ENCODE peak calls at places on chromosomes 2 and 18, in six cellular contexts. R is astrocyte of the spinal cord, Y is neural crest cell, J is body of pancreas, A is ovary, S is heart right ventricle. G is an unnamed sample.

GRCh38 chr18:31206787-31207381 is 44.2 kb upstream of the DSC1 start:
- DNase-seq in R (peak), J (peak), A (no peak), S (peak), Y (peak), G (peak)

GRCh38 chr2:97716695-97717617 is 3.6 kb downstream of the ZAP70 start:
- DNase-seq in R (no peak), S (no peak), Y (no peak), J (no peak), A (no peak), G (no peak)

GRCh38 chr2:75729861-75730260 is 19.1 kb upstream of the GCFC2 start:
- DNase-seq in Y (no peak), R (peak), A (no peak), S (no peak), J (no peak), G (peak)

GRCh38 chr2:40371525-40372277 is 80.2 kb downstream of the SLC8A1 start:
- DNase-seq in S (no peak), J (no peak), Y (no peak), A (no peak), R (peak), G (no peak)

GRCh38 chr2:235149736-235150135 is 197.9 kb downstream of the SH3BP4 start:
- DNase-seq in J (no peak), Y (no peak), R (no peak), A (no peak), S (no peak), G (no peak)

GRCh38 chr2:235770909-235771820 is 277.3 kb downstream of the AGAP1 start:
- DNase-seq in S (no peak), Y (no peak), A (no peak), R (no peak), J (no peak), G (no peak)

GRCh38 chr2:43790118-43790517 is 16.3 kb downstream of the DYNC2LI1 start:
- DNase-seq in Y (no peak), S (no peak), A (no peak), J (no peak), R (no peak), G (no peak)

GRCh38 chr2:199977984-199978415 is 22.6 kb downstream of the MAIP1 start:
- DNase-seq in R (peak), Y (no peak), A (no peak), J (no peak), S (no peak), G (peak)

GRCh38 chr2:231263118-231263831 is 64.8 kb downstream of the ARMC9 start:
- DNase-seq in A (no peak), S (no peak), R (peak), J (peak), Y (no peak), G (no peak)

GRCh38 chr2:1599301-1600085 is 144.8 kb downstream of the PXDN start:
- DNase-seq in A (no peak), Y (no peak), J (peak), S (no peak), R (no peak), G (no peak)

GRCh38 chr2:44515416-44515815 is 153.7 kb downstream of the CAMKMT start:
- DNase-seq in R (no peak), J (no peak), A (no peak), Y (no peak), S (no peak), G (no peak)

GRCh38 chr2:241860184-241861078 is 1.7 kb upstream of the PDCD1 start:
- DNase-seq in A (peak), Y (no peak), R (no peak), S (peak), J (no peak), G (peak)

GRCh38 chr18:58745914-58746313 is 74.6 kb downstream of the MALT1 start:
- DNase-seq in R (no peak), J (no peak), S (no peak), A (no peak), Y (no peak), G (no peak)

GRCh38 chr2:57373530-57373929 is 673.1 kb upstream of the VRK2 start:
- DNase-seq in J (no peak), Y (no peak), R (peak), S (no peak), A (no peak), G (no peak)

GRCh38 chr2:57371186-57371585 is 675.4 kb upstream of the VRK2 start:
- DNase-seq in R (no peak), A (no peak), J (peak), Y (no peak), S (no peak), G (no peak)

GRCh38 chr2:57372237-57372962 is 674.2 kb upstream of the VRK2 start:
- DNase-seq in R (no peak), Y (no peak), S (no peak), J (no peak), A (no peak), G (no peak)

GRCh38 chr2:57376985-57377384 is 669.6 kb upstream of the VRK2 start:
- DNase-seq in J (no peak), R (no peak), A (no peak), Y (no peak), S (no peak), G (no peak)
- TF ChIP-seq CTCF in J (no peak), R (peak), A (no peak), Y (no peak), S (no peak), G (no peak)

GRCh38 chr2:70646429-70646828 is 92.8 kb upstream of the TGFA start:
- DNase-seq in A (no peak), R (no peak), J (no peak), Y (no peak), S (no peak), G (no peak)

GRCh38 chr2:70641263-70641784 is 87.7 kb upstream of the TGFA start:
- DNase-seq in R (peak), Y (no peak), A (no peak), J (no peak), S (no peak), G (no peak)

GRCh38 chr2:70643715-70644114 is 90.1 kb upstream of the TGFA start:
- DNase-seq in J (peak), R (no peak), A (no peak), S (no peak), Y (no peak), G (peak)

GRCh38 chr2:70647873-70648481 is 94.4 kb upstream of the TGFA start:
- DNase-seq in S (peak), J (peak), A (peak), Y (peak), R (peak), G (peak)

DNA sequence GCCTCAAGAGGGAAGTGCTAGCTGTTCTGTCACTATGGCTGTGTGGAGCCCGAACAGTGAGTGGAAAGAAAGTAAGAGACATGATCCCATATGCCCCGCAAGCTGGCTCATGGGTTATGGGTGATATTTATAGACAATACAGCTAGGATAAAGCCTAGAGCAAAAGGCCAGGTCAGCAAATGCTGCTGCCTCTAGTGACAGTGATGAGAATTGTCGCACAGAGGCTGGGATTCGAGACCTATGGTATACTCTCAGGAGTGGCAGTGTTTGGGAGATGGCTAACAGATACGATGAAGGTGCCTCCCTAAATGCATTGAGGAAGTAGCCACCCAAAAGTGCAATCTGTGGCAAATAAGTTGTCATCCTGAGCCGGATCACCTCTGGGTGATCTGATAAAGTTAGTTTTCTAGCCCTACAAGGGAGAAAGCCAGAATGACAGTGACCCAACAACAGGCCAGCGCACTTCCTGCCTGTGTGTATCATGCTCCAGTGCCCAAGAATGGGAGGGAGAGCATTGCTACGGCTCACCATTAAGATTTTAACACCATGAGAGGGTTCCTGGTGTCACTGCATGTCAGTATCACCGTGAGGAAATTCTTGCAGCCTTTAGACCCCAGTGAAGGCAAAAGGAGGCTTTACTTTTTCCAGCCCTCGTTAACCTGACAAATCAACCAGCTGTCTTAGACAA is 92.3 kb upstream of the TGFA start:
- DNase-seq in S (no peak), A (no peak), Y (no peak), J (no peak), R (no peak), G (peak)
- TF ChIP-seq CTCF in S (peak), A (no peak), Y (peak), J (peak), R (no peak), G (no peak)

DNA sequence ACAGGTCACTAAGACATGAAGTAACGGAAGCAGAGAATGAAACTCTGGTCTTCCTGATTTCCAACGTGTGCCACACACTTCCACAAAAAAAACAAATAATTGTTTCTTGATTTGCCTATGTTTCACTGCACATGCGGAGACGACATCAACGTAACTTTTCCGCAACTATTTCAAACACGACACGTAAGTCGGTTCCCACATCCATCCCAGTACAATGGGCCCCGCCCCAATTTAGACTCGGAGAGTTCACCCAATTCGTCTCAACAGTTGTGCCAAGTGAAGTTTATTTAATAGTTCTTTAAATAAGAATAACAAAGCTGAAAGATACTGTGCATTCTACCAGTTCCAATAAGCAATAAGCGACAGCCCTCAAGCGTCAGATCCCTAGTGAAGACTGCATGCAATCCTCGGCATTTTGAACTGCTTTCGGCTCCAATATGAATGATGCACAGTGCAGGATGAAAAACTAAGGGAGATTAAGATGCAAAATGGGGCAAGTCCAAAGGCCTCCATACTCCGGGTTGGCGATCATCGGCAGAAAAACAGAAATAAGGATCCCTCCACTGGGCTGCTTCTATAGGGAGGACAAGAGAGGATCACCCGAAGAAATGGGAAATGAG is 662 bp downstream of the CCT4 start:
- DNase-seq in R (peak), A (no peak), Y (no peak), J (peak), S (no peak), G (peak)
- TF ChIP-seq CTCF in R (no peak), A (no peak), Y (no peak), J (no peak), S (no peak), G (no peak)

DNA sequence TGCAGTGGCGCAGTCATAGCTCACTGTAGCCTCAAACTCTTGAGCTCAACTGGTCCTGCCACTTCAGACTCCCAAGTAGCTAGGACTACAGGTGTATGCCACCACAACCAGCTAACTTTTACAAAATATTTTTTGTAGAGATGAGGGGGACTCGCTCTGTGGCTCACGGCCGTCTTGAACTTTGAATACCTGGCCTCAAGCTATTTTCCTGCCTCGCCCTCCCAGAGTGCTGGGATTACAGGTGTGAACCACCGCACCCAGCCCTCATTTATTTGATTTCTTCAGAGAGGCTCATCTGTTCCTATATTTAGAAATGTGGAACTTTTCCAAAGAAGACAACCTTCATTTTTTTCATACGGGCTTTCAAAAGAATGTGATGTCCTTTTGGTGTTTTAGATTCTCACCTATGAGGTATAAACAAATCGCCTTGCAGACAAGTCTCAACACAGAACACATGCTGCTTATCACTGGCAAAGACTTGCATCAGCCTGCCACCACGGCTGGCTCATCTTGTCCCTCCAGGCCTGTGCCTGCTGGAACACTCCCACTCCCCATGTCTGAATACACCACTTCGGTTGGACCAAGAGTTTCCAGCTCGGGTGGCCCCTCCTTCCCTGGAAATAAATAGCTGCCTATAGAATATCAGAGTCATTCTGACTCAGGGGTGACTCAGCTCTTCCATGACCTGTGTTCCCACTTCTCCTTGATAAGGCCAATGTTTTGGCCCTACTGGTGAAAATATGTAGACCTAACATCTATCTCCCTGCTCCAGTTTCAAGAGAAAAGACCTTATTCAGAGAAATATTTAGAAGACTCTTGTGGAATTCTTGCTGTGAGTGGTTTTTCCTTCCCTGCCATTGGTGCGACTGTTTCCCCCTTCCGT is 202.6 kb downstream of the TGIF1 start:
- DNase-seq in R (peak), Y (peak), A (peak), J (peak), S (peak), G (no peak)
- TF ChIP-seq CTCF in R (peak), Y (peak), A (no peak), J (no peak), S (no peak), G (no peak)

DNA sequence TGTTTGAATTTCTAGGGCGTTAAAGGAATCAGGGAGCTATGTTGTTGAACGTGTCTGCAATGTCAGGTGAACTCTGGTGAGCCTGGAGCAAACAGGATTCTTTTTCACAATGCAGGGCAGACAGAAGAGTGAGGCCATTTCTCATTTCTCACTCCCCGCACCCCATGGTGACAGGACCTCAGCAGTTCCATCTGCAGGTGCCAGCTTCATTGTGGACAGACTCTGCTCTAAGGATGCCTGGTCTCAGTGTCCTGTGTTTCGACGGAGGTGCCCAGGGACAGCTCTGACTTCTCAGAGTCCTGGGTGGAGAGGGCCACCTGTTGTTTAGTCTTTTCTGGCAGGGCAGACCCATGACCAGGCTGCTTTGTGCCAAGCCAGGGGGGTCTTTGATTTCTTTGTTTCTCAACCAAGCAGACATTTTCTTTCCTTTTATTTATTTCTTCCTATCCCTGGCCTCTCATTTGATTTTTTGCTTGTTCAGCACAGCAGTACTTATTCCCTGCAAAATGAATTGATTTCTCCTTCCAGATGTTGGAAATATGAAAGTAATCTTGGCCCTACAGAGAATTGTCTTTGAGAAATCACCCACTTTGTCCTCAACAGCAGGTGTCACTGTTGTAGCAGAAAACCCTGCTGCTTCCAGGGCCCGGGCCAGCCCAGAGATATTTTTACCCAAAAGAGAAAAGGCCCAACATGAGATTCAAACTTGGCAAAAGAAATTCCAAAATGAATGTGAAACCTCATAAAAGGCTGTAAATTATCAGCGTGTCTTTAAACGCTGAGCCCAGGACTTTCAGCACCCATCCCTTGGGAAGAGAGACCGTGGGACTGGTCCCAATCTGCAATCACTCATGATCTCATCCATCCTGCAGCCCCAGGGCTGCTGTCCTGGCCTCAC is 201.6 kb downstream of the RNF144A start:
- DNase-seq in J (no peak), A (peak), S (no peak), R (peak), Y (peak), G (peak)
- TF ChIP-seq CTCF in J (peak), A (no peak), S (peak), R (peak), Y (peak), G (peak)

DNA sequence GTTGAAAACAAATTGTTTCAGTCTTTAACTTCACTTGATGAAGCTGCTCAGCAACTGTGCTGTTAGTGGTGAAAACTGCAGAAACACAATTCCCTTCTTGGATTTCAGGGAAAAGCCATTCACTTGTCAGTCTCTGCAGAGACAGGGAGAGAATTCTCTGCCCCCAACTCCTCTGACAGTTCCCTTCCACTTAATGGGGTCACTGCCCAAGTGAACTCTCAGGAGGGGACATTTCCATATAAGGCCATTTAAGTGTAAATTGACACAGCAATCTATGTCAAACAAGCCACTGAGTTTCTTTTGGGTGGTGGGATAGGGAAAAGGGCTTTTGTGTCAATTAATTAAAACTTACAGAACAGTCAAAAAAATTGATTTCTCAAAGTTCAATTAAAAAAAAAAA is 51.4 kb upstream of the DNER start:
- DNase-seq in J (no peak), Y (no peak), S (no peak), A (no peak), R (no peak), G (no peak)
- TF ChIP-seq CTCF in J (no peak), Y (no peak), S (no peak), A (no peak), R (no peak), G (no peak)

DNA sequence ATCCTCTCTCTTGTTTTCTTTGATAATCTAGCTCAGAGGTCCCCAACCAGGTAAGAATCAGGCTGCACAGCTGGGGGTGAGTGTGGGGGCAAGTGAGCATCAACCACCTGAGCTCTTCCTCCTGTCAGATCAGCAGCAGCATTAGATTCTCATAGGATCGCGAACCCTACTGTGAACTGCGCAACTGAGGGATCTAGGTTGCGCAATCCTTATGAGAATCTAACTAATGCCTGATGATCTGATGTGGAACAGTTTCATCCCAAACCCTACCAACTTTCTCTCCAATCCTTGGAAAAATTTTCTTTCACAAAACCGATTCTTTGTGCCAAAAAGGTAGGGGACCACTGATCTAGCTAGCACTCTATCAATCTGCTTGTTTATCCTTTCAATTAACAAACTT is 678.3 kb downstream of the CBLN2 start:
- DNase-seq in R (no peak), A (no peak), J (no peak), Y (no peak), S (no peak), G (no peak)
- TF ChIP-seq CTCF in R (no peak), A (no peak), J (no peak), Y (no peak), S (no peak), G (no peak)

GRCh38 chr2:66576381-66577330 is 141.7 kb downstream of the MEIS1 start:
- DNase-seq in A (peak), Y (peak), S (peak), J (peak), R (peak), G (no peak)

GRCh38 chr2:66575625-66576371 is 140.9 kb downstream of the MEIS1 start:
- DNase-seq in Y (peak), S (peak), A (peak), J (peak), R (peak), G (no peak)

GRCh38 chr2:66573412-66573811 is 138.5 kb downstream of the MEIS1 start:
- DNase-seq in R (no peak), J (peak), A (no peak), S (no peak), Y (no peak), G (no peak)

GRCh38 chr2:66573866-66574265 is 138.9 kb downstream of the MEIS1 start:
- DNase-seq in Y (peak), A (no peak), R (peak), S (no peak), J (peak), G (no peak)

GRCh38 chr2:66574701-66575624 is 140.0 kb downstream of the MEIS1 start:
- DNase-seq in J (peak), A (peak), S (peak), Y (peak), R (peak), G (no peak)
- TF ChIP-seq CTCF in J (peak), A (peak), S (peak), Y (peak), R (peak), G (no peak)

DNA sequence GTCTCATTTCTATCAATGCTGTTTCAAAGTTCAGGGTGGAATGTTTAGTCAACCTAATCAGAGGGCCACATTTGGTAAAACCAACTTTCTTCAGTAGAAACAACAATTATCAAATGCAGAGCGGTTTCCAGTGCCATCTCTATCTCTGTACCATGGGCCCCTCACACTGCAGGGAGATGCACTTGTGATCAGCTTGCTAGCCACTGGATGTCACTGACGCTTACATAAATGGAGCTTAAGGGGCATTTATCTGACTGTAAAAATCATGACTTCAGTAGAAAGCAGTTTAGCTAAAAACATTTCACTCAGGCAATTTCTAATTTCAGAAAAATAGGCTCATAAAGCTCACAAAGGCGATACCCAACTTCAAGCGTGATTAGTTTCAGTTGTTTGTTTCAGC is 678.0 kb downstream of the ZEB2 start:
- DNase-seq in R (peak), A (no peak), S (no peak), Y (no peak), J (no peak), G (no peak)
- TF ChIP-seq CTCF in R (peak), A (no peak), S (no peak), Y (peak), J (no peak), G (no peak)

GRCh38 chr2:142601794-142602193 is 275.7 kb upstream of the KYNU start:
- DNase-seq in A (no peak), J (no peak), R (no peak), Y (no peak), S (no peak), G (no peak)
- TF ChIP-seq CTCF in A (no peak), J (no peak), R (no peak), Y (no peak), S (no peak), G (no peak)

G was measured in GM12865.